ENCODE peak calls at places on chromosomes 3 and 15, in ten cellular contexts. One of them, this sample, is unnamed.
A peak's percentile ranks its signal among the peaks of the same experiment; 100 is the strongest.

GRCh38 chr3:97658670-97659285 is 105.8 kb upstream of the ARL6 start:
- DNase-seq in Panc1: peak; percentile 12
- DNase-seq in naive thymus-derived CD4-positive, alpha-beta T cell: no peak
- DNase-seq in spleen: no peak
- DNase-seq in psoas muscle: no peak
- DNase-seq in thyroid gland: no peak
- DNase-seq in right cardiac atrium: no peak
- DNase-seq in PC-3: peak; percentile 61
- DNase-seq in brain microvascular endothelial cell: no peak
- DNase-seq in cardiac muscle cell: peak; percentile 19
- DNase-seq in this sample: no peak

GRCh38 chr3:147157629-147158028 is 248.7 kb downstream of the ZIC4 start:
- DNase-seq in cardiac muscle cell: no peak
- DNase-seq in Panc1: no peak
- DNase-seq in psoas muscle: no peak
- DNase-seq in spleen: no peak
- DNase-seq in right cardiac atrium: no peak
- DNase-seq in brain microvascular endothelial cell: no peak
- DNase-seq in PC-3: no peak
- DNase-seq in thyroid gland: no peak
- DNase-seq in naive thymus-derived CD4-positive, alpha-beta T cell: no peak
- DNase-seq in this sample: no peak

GRCh38 chr3:48209438-48209837 is 13.9 kb upstream of the CAMP start:
- DNase-seq in right cardiac atrium: peak; percentile 39
- DNase-seq in cardiac muscle cell: no peak
- DNase-seq in psoas muscle: no peak
- DNase-seq in brain microvascular endothelial cell: no peak
- DNase-seq in Panc1: no peak
- DNase-seq in thyroid gland: peak; percentile 39
- DNase-seq in naive thymus-derived CD4-positive, alpha-beta T cell: no peak
- DNase-seq in spleen: no peak
- DNase-seq in PC-3: no peak
- DNase-seq in this sample: no peak

GRCh38 chr3:64889991-64890390 is 202.2 kb upstream of the ADAMTS9 start:
- DNase-seq in PC-3: no peak
- DNase-seq in Panc1: no peak
- DNase-seq in naive thymus-derived CD4-positive, alpha-beta T cell: no peak
- DNase-seq in brain microvascular endothelial cell: peak; percentile 69
- DNase-seq in spleen: no peak
- DNase-seq in cardiac muscle cell: peak; percentile 72
- DNase-seq in psoas muscle: peak; percentile 59
- DNase-seq in right cardiac atrium: peak; percentile 74
- DNase-seq in thyroid gland: no peak
- DNase-seq in this sample: no peak

GRCh38 chr3:12893247-12893646 is 51.9 kb upstream of the RPL32 start:
- DNase-seq in cardiac muscle cell: no peak
- DNase-seq in brain microvascular endothelial cell: no peak
- DNase-seq in thyroid gland: no peak
- DNase-seq in naive thymus-derived CD4-positive, alpha-beta T cell: no peak
- DNase-seq in psoas muscle: no peak
- DNase-seq in spleen: no peak
- DNase-seq in right cardiac atrium: no peak
- DNase-seq in Panc1: no peak
- DNase-seq in PC-3: peak; percentile 19
- DNase-seq in this sample: no peak

GRCh38 chr3:24220859-24221657 is 273.6 kb downstream of the THRB start:
- DNase-seq in Panc1: peak; percentile 18
- DNase-seq in thyroid gland: peak; percentile 38
- DNase-seq in spleen: no peak
- DNase-seq in cardiac muscle cell: peak; percentile 90
- DNase-seq in brain microvascular endothelial cell: peak; percentile 95
- DNase-seq in PC-3: peak; percentile 79
- DNase-seq in naive thymus-derived CD4-positive, alpha-beta T cell: no peak
- DNase-seq in psoas muscle: peak; percentile 58
- DNase-seq in right cardiac atrium: peak; percentile 52
- DNase-seq in this sample: no peak

GRCh38 chr15:76903251-76903681 is 1.9 kb downstream of the SCAPER start:
- DNase-seq in right cardiac atrium: no peak
- DNase-seq in naive thymus-derived CD4-positive, alpha-beta T cell: peak; percentile 18
- DNase-seq in PC-3: peak; percentile 24
- DNase-seq in Panc1: peak; percentile 33
- DNase-seq in brain microvascular endothelial cell: peak; percentile 35
- DNase-seq in psoas muscle: no peak
- DNase-seq in cardiac muscle cell: peak; percentile 46
- DNase-seq in thyroid gland: no peak
- DNase-seq in spleen: no peak
- DNase-seq in this sample: no peak

GRCh38 chr3:51687472-51688205 is 16.6 kb downstream of the TEX264 start:
- DNase-seq in naive thymus-derived CD4-positive, alpha-beta T cell: no peak
- DNase-seq in thyroid gland: no peak
- DNase-seq in cardiac muscle cell: peak; percentile 16
- DNase-seq in right cardiac atrium: peak; percentile 67
- DNase-seq in PC-3: peak; percentile 71
- DNase-seq in brain microvascular endothelial cell: no peak
- DNase-seq in Panc1: no peak
- DNase-seq in psoas muscle: no peak
- DNase-seq in spleen: no peak
- DNase-seq in this sample: no peak

GRCh38 chr3:42387802-42388651 is 22.4 kb downstream of the LYZL4 start:
- DNase-seq in thyroid gland: no peak
- DNase-seq in cardiac muscle cell: no peak
- DNase-seq in Panc1: no peak
- DNase-seq in brain microvascular endothelial cell: peak; percentile 27
- DNase-seq in spleen: no peak
- DNase-seq in naive thymus-derived CD4-positive, alpha-beta T cell: peak; percentile 72
- DNase-seq in psoas muscle: no peak
- DNase-seq in PC-3: peak; percentile 10
- DNase-seq in right cardiac atrium: no peak
- DNase-seq in this sample: peak; percentile 24

GRCh38 chr15:75042730-75043508 is 19.5 kb downstream of the PPCDC start:
- DNase-seq in cardiac muscle cell: peak; percentile 48
- DNase-seq in PC-3: peak; percentile 59
- DNase-seq in Panc1: no peak
- DNase-seq in right cardiac atrium: peak; percentile 92
- DNase-seq in thyroid gland: peak; percentile 58
- DNase-seq in naive thymus-derived CD4-positive, alpha-beta T cell: no peak
- DNase-seq in brain microvascular endothelial cell: peak; percentile 22
- DNase-seq in psoas muscle: peak; percentile 80
- DNase-seq in spleen: peak; percentile 99
- DNase-seq in this sample: peak; percentile 42

GRCh38 chr3:71784914-71785593 is at the start of gene PROK2:
- DNase-seq in right cardiac atrium: peak; percentile 50
- DNase-seq in PC-3: no peak
- DNase-seq in psoas muscle: peak; percentile 53
- DNase-seq in Panc1: no peak
- DNase-seq in brain microvascular endothelial cell: no peak
- DNase-seq in thyroid gland: no peak
- DNase-seq in spleen: peak; percentile 85
- DNase-seq in naive thymus-derived CD4-positive, alpha-beta T cell: peak; percentile 14
- DNase-seq in cardiac muscle cell: peak; percentile 6
- DNase-seq in this sample: peak; percentile 52
- H3K4me3 ChIP-seq in right cardiac atrium: peak within 1 kb of the TSS; percentile 61
- H3K4me3 ChIP-seq in PC-3: no peak within 1 kb of the TSS
- H3K4me3 ChIP-seq in psoas muscle: peak within 1 kb of the TSS; percentile 52
- H3K4me3 ChIP-seq in Panc1: no peak within 1 kb of the TSS
- H3K4me3 ChIP-seq in brain microvascular endothelial cell: no peak within 1 kb of the TSS
- H3K4me3 ChIP-seq in thyroid gland: peak within 1 kb of the TSS; percentile 13
- H3K4me3 ChIP-seq in spleen: peak within 1 kb of the TSS; percentile 35
- H3K4me3 ChIP-seq in naive thymus-derived CD4-positive, alpha-beta T cell: peak within 1 kb of the TSS; percentile 13
- H3K4me3 ChIP-seq in cardiac muscle cell: peak within 1 kb of the TSS; percentile 40
- H3K4me3 ChIP-seq in this sample: no peak within 1 kb of the TSS

DNA sequence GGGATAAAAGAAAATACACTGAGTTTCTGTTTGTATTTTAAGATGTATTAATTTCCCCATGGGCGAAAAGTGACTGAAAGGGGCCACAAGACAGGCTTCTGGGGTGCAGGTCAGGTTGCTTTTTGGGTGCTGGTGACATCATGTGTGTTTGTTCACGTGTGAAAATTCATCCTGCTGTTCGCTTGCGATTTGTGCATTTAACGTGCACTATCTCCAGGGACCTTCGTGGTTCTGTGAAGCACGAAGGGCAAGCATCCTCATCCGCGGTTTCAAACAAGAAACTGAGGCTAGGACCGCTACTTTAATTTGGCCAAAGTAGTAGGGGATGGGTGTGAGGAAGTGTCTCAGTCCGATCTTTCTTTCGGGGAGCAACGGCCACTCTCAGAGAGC is 1.6 kb upstream of the SMAD6 start:
- DNase-seq in naive thymus-derived CD4-positive, alpha-beta T cell: no peak
- DNase-seq in cardiac muscle cell: no peak
- DNase-seq in right cardiac atrium: peak; percentile 40
- DNase-seq in spleen: no peak
- DNase-seq in thyroid gland: no peak
- DNase-seq in psoas muscle: no peak
- DNase-seq in PC-3: no peak
- DNase-seq in Panc1: no peak
- DNase-seq in brain microvascular endothelial cell: no peak
- DNase-seq in this sample: no peak
- H3K27ac ChIP-seq in naive thymus-derived CD4-positive, alpha-beta T cell: peak overlapping the region; percentile 66
- H3K27ac ChIP-seq in cardiac muscle cell: peak overlapping the region; percentile 2
- H3K27ac ChIP-seq in right cardiac atrium: peak overlapping the region; percentile 94
- H3K27ac ChIP-seq in spleen: peak overlapping the region; percentile 79
- H3K27ac ChIP-seq in thyroid gland: peak overlapping the region; percentile 0
- H3K27ac ChIP-seq in psoas muscle: peak overlapping the region; percentile 79
- H3K27ac ChIP-seq in PC-3: no peak overlapping the region
- H3K27ac ChIP-seq in Panc1: peak overlapping the region; percentile 85
- H3K27ac ChIP-seq in brain microvascular endothelial cell: no peak overlapping the region
- H3K27ac ChIP-seq in this sample: peak overlapping the region; percentile 59

GRCh38 chr3:46353090-46353489 is 821 bp upstream of the CCR2 start:
- DNase-seq in brain microvascular endothelial cell: no peak
- DNase-seq in PC-3: no peak
- DNase-seq in Panc1: no peak
- DNase-seq in cardiac muscle cell: no peak
- DNase-seq in naive thymus-derived CD4-positive, alpha-beta T cell: no peak
- DNase-seq in psoas muscle: no peak
- DNase-seq in thyroid gland: no peak
- DNase-seq in spleen: no peak
- DNase-seq in right cardiac atrium: no peak
- DNase-seq in this sample: no peak

GRCh38 chr3:46350262-46350565 is 3.7 kb upstream of the CCR2 start:
- DNase-seq in brain microvascular endothelial cell: no peak
- DNase-seq in spleen: no peak
- DNase-seq in naive thymus-derived CD4-positive, alpha-beta T cell: no peak
- DNase-seq in PC-3: no peak
- DNase-seq in thyroid gland: no peak
- DNase-seq in right cardiac atrium: no peak
- DNase-seq in cardiac muscle cell: no peak
- DNase-seq in psoas muscle: no peak
- DNase-seq in Panc1: no peak
- DNase-seq in this sample: no peak

GRCh38 chr3:46349484-46350261 is 4.2 kb upstream of the CCR2 start:
- DNase-seq in right cardiac atrium: no peak
- DNase-seq in thyroid gland: no peak
- DNase-seq in spleen: no peak
- DNase-seq in brain microvascular endothelial cell: no peak
- DNase-seq in naive thymus-derived CD4-positive, alpha-beta T cell: peak; percentile 19
- DNase-seq in PC-3: no peak
- DNase-seq in cardiac muscle cell: no peak
- DNase-seq in Panc1: no peak
- DNase-seq in psoas muscle: no peak
- DNase-seq in this sample: no peak

GRCh38 chr3:46353639-46354410 is at the start of gene CCR2:
- DNase-seq in thyroid gland: no peak
- DNase-seq in cardiac muscle cell: no peak
- DNase-seq in brain microvascular endothelial cell: no peak
- DNase-seq in Panc1: no peak
- DNase-seq in spleen: no peak
- DNase-seq in PC-3: no peak
- DNase-seq in right cardiac atrium: no peak
- DNase-seq in psoas muscle: no peak
- DNase-seq in naive thymus-derived CD4-positive, alpha-beta T cell: no peak
- DNase-seq in this sample: no peak

GRCh38 chr3:46351646-46352045 is 2.3 kb upstream of the CCR2 start:
- DNase-seq in right cardiac atrium: no peak
- DNase-seq in brain microvascular endothelial cell: no peak
- DNase-seq in psoas muscle: no peak
- DNase-seq in thyroid gland: peak; percentile 12
- DNase-seq in PC-3: peak; percentile 60
- DNase-seq in spleen: no peak
- DNase-seq in cardiac muscle cell: no peak
- DNase-seq in naive thymus-derived CD4-positive, alpha-beta T cell: no peak
- DNase-seq in Panc1: no peak
- DNase-seq in this sample: no peak
- H3K27me3 ChIP-seq in right cardiac atrium: peaks cover 4% of the 10 kb centered on the region
- H3K27me3 ChIP-seq in brain microvascular endothelial cell: peaks cover 10% of the 10 kb centered on the region
- H3K27me3 ChIP-seq in psoas muscle: no peaks in the 10 kb centered on the region
- H3K27me3 ChIP-seq in thyroid gland: no peaks in the 10 kb centered on the region
- H3K27me3 ChIP-seq in PC-3: peaks cover 18% of the 10 kb centered on the region
- H3K27me3 ChIP-seq in spleen: no peaks in the 10 kb centered on the region
- H3K27me3 ChIP-seq in cardiac muscle cell: peaks cover 3% of the 10 kb centered on the region
- H3K27me3 ChIP-seq in naive thymus-derived CD4-positive, alpha-beta T cell: no peaks in the 10 kb centered on the region
- H3K27me3 ChIP-seq in Panc1: peaks cover 5% of the 10 kb centered on the region
- H3K27me3 ChIP-seq in this sample: no peaks in the 10 kb centered on the region

GRCh38 chr3:194984026-194984425 is 286.9 kb downstream of the XXYLT1 start:
- DNase-seq in spleen: no peak
- DNase-seq in naive thymus-derived CD4-positive, alpha-beta T cell: no peak
- DNase-seq in brain microvascular endothelial cell: no peak
- DNase-seq in PC-3: no peak
- DNase-seq in right cardiac atrium: no peak
- DNase-seq in thyroid gland: no peak
- DNase-seq in Panc1: no peak
- DNase-seq in cardiac muscle cell: no peak
- DNase-seq in psoas muscle: no peak
- DNase-seq in this sample: no peak

GRCh38 chr3:194985031-194985578 is 285.9 kb downstream of the XXYLT1 start:
- DNase-seq in cardiac muscle cell: peak; percentile 91
- DNase-seq in Panc1: no peak
- DNase-seq in PC-3: peak; percentile 86
- DNase-seq in naive thymus-derived CD4-positive, alpha-beta T cell: no peak
- DNase-seq in right cardiac atrium: peak; percentile 91
- DNase-seq in brain microvascular endothelial cell: peak; percentile 50
- DNase-seq in thyroid gland: peak; percentile 83
- DNase-seq in psoas muscle: peak; percentile 91
- DNase-seq in spleen: peak; percentile 84
- DNase-seq in this sample: no peak

GRCh38 chr3:194983121-194983520 is 287.8 kb downstream of the XXYLT1 start:
- DNase-seq in naive thymus-derived CD4-positive, alpha-beta T cell: no peak
- DNase-seq in Panc1: no peak
- DNase-seq in psoas muscle: no peak
- DNase-seq in spleen: no peak
- DNase-seq in right cardiac atrium: no peak
- DNase-seq in PC-3: no peak
- DNase-seq in thyroid gland: no peak
- DNase-seq in cardiac muscle cell: no peak
- DNase-seq in brain microvascular endothelial cell: no peak
- DNase-seq in this sample: no peak

GRCh38 chr3:194983620-194984019 is 287.3 kb downstream of the XXYLT1 start:
- DNase-seq in cardiac muscle cell: no peak
- DNase-seq in right cardiac atrium: no peak
- DNase-seq in brain microvascular endothelial cell: no peak
- DNase-seq in psoas muscle: no peak
- DNase-seq in Panc1: no peak
- DNase-seq in thyroid gland: no peak
- DNase-seq in spleen: no peak
- DNase-seq in naive thymus-derived CD4-positive, alpha-beta T cell: no peak
- DNase-seq in PC-3: no peak
- DNase-seq in this sample: no peak

DNA sequence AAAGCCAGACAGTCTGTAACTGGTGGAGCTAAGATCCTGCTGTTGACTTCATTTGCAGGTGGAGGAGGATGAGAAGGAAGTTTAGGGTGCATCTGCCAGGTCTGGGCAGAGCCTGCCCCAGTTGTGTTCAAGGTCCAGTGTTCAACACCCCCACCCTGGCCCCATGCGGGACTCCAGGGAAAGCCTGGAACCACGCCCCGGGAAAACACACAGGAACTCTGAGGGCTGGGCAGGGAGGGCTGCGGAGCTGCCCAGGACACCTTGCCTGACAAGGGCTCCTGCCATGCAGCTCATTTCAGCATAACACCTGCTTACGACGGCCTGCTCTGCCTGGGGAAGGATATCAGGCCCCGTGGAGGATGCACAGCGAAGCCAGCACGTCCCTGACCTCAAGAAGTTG is 286.3 kb downstream of the XXYLT1 start:
- DNase-seq in psoas muscle: no peak
- DNase-seq in spleen: no peak
- DNase-seq in naive thymus-derived CD4-positive, alpha-beta T cell: no peak
- DNase-seq in Panc1: no peak
- DNase-seq in cardiac muscle cell: no peak
- DNase-seq in right cardiac atrium: no peak
- DNase-seq in PC-3: peak; percentile 7
- DNase-seq in thyroid gland: no peak
- DNase-seq in brain microvascular endothelial cell: no peak
- DNase-seq in this sample: no peak
- H3K4me3 ChIP-seq in psoas muscle: peak overlapping the region; percentile 54
- H3K4me3 ChIP-seq in spleen: no peak overlapping the region
- H3K4me3 ChIP-seq in naive thymus-derived CD4-positive, alpha-beta T cell: no peak overlapping the region
- H3K4me3 ChIP-seq in Panc1: no peak overlapping the region
- H3K4me3 ChIP-seq in cardiac muscle cell: no peak overlapping the region
- H3K4me3 ChIP-seq in right cardiac atrium: peak overlapping the region; percentile 2
- H3K4me3 ChIP-seq in PC-3: peak overlapping the region; percentile 51
- H3K4me3 ChIP-seq in thyroid gland: peak overlapping the region; percentile 15
- H3K4me3 ChIP-seq in brain microvascular endothelial cell: peak overlapping the region; percentile 37
- H3K4me3 ChIP-seq in this sample: no peak overlapping the region

This sample was measured in CD8-positive, alpha-beta memory T cell.